ENCODE peak calls at places on chromosomes 5 and 9, in five cellular contexts. D, Z, M, B and A are unnamed samples.

GRCh38 chr5:125134216-125135081 is 388.0 kb upstream of the ZNF608 start:
- DNase-seq in M (peak; percentile 23), Z (no peak), B (peak; percentile 92), D (no peak), A (peak; percentile 82)

GRCh38 chr9:134361843-134362414 is 35.7 kb downstream of the RXRA start:
- DNase-seq in B (no peak), D (no peak), Z (no peak), M (no peak), A (no peak)

GRCh38 chr9:19342927-19343326 is 37.1 kb downstream of the RPS6 start:
- DNase-seq in M (no peak), B (no peak), D (no peak), Z (no peak), A (peak; percentile 5)

GRCh38 chr9:77779010-77779409 is 130.9 kb upstream of the GNA14 start:
- DNase-seq in Z (no peak), D (no peak), M (no peak), B (no peak), A (no peak)

GRCh38 chr5:56415356-56415765 is 182.2 kb upstream of the ANKRD55 start:
- DNase-seq in D (no peak), M (no peak), B (peak; percentile 74), Z (peak; percentile 59), A (peak; percentile 86)

GRCh38 chr9:116700882-116701836 is 14.1 kb downstream of the TRIM32 start:
- DNase-seq in Z (peak; percentile 56), M (no peak), B (no peak), D (no peak), A (no peak)

GRCh38 chr5:116042375-116042774 is 10.1 kb downstream of the ARL14EPL start:
- DNase-seq in M (no peak), B (no peak), D (no peak), Z (no peak), A (no peak)

GRCh38 chr5:99636663-99637062 is 707.9 kb upstream of the CHD1 start:
- DNase-seq in B (no peak), D (no peak), Z (no peak), M (no peak), A (no peak)

GRCh38 chr5:84287964-84288363 is 96.7 kb downstream of the EDIL3 start:
- DNase-seq in M (peak; percentile 83), D (no peak), Z (no peak), B (peak; percentile 97), A (peak; percentile 94)

GRCh38 chr5:180070726-180071417 is 687 bp downstream of the RNF130 start:
- DNase-seq in B (peak; percentile 64), Z (no peak), M (peak; percentile 29), D (no peak), A (peak; percentile 30)

GRCh38 chr9:38650564-38650963 is 30.2 kb upstream of the ANKRD18A start:
- DNase-seq in D (no peak), Z (no peak), M (no peak), B (no peak), A (no peak)

GRCh38 chr9:137786511-137786920 is 91.1 kb upstream of the CACNA1B start:
- DNase-seq in D (no peak), Z (no peak), B (no peak), M (no peak), A (peak; percentile 66)

GRCh38 chr9:94945191-94946144 is 219.0 kb downstream of the AOPEP start:
- DNase-seq in Z (peak; percentile 68), B (peak; percentile 95), D (no peak), M (peak; percentile 75), A (peak; percentile 85)

GRCh38 chr5:33230467-33231078 is 210.2 kb upstream of the TARS1 start:
- DNase-seq in D (no peak), B (peak; percentile 39), Z (no peak), M (no peak), A (no peak)

GRCh38 chr9:134619983-134620612 is 21.5 kb upstream of the COL5A1 start:
- DNase-seq in D (no peak), B (no peak), M (no peak), Z (no peak), A (no peak)

GRCh38 chr5:151150484-151151262 is 6.9 kb downstream of the ANXA6 start:
- DNase-seq in D (no peak), Z (peak; percentile 73), B (peak; percentile 21), M (no peak), A (peak; percentile 34)

GRCh38 chr9:136209786-136210185 is 4.9 kb upstream of the LHX3 start:
- DNase-seq in M (no peak), D (no peak), Z (no peak), B (no peak), A (no peak)

GRCh38 chr9:136207616-136208015 is 2.7 kb upstream of the LHX3 start:
- DNase-seq in M (no peak), B (no peak), Z (no peak), D (no peak), A (no peak)

GRCh38 chr9:136209232-136209631 is 4.3 kb upstream of the LHX3 start:
- DNase-seq in M (no peak), Z (no peak), D (no peak), B (no peak), A (no peak)

GRCh38 chr9:136210276-136210675 is 5.3 kb upstream of the LHX3 start:
- DNase-seq in M (no peak), D (no peak), B (no peak), Z (peak; percentile 46), A (no peak)

DNA sequence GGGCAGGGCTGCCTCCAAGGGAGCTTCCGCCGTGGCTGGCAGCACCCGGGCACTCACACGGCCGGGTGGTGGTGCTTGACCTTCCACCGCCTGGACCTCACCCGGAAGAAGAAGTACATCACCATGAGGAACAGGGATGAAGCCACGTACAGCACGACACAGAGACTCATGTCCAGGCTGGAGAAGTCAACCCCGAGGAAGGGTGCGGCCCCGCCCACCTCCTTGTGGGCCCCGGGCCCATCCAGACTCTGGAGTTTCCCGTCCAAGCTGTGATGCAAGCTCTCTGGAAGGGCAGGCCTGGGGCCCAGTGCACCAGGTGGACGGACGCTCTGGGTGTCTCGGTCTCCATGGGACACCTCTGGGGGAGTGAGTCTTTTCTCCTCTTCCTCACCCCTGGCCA is 3.7 kb upstream of the LHX3 start:
- DNase-seq in D (no peak), M (no peak), Z (no peak), B (no peak), A (no peak)
- H3K27ac ChIP-seq in D (no peak overlapping the region), M (peak overlapping the region; percentile 9), Z (no peak overlapping the region), B (no peak overlapping the region), A (no peak overlapping the region)

GRCh38 chr9:111975709-111976108 is 79.1 kb downstream of the UGCG start:
- DNase-seq in D (peak; percentile 15), Z (no peak), M (no peak), B (no peak), A (no peak)

GRCh38 chr9:111978616-111979015 is 82.0 kb downstream of the UGCG start:
- DNase-seq in M (no peak), D (no peak), Z (no peak), B (no peak), A (no peak)

GRCh38 chr9:111969622-111970021 is 73.0 kb downstream of the UGCG start:
- DNase-seq in Z (no peak), M (no peak), B (no peak), D (no peak), A (no peak)

GRCh38 chr9:111970827-111971226 is 74.2 kb downstream of the UGCG start:
- DNase-seq in B (no peak), D (no peak), Z (no peak), M (peak; percentile 59), A (no peak)

GRCh38 chr9:111974092-111974681 is 77.6 kb downstream of the UGCG start:
- DNase-seq in D (no peak), M (no peak), Z (no peak), B (peak; percentile 76), A (peak; percentile 70)
- H3K27ac ChIP-seq in D (no peak overlapping the region), M (no peak overlapping the region), Z (no peak overlapping the region), B (no peak overlapping the region), A (no peak overlapping the region)

DNA sequence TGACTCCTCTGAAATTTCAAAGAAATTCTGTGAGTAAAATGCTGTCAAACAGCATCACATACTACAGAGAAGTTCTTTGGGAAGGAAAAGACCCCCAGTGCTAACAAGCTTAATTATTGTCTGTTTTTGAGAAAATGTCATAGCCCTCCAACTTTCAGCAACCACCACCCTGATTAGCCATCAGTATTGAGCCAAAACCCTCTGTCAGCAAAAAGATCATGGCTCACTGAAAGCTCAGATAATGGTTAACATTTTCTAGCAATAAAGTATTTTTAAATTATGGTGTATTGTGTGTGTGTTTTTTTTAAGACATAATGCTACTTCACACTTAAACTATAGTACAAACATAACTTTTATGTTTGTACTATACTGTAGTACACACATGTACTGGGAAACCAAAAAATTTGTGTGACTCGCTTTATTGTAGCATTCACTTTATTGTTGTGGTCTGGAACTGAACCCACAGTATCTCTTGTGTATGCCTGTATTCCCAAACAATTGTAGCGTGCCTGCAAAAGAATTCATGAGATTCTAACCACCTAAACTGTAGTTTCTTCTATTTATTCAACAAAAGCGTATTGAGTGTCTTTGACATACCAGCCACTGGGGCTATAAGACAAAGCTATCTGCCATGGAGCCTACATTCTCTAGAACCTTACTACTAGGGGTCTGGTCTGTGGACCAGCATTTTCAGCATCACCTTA is 31.6 kb downstream of the TLE4 start:
- DNase-seq in B (peak; percentile 58), D (no peak), M (no peak), Z (no peak), A (no peak)
- H3K27ac ChIP-seq in B (no peak overlapping the region), D (no peak overlapping the region), M (no peak overlapping the region), Z (no peak overlapping the region), A (no peak overlapping the region)

GRCh38 chr5:168314735-168315411 is 23.4 kb downstream of the WWC1 start:
- DNase-seq in Z (no peak), B (peak; percentile 97), D (no peak), M (peak; percentile 96), A (peak; percentile 85)
- H3K27ac ChIP-seq in Z (no peak overlapping the region), B (peak overlapping the region; percentile 60), D (no peak overlapping the region), M (peak overlapping the region; percentile 74), A (no peak overlapping the region)

GRCh38 chr9:5832543-5833529 is at the start of gene ERMP1:
- DNase-seq in M (peak; percentile 56), D (peak; percentile 51), Z (peak; percentile 95), B (peak; percentile 74), A (peak; percentile 71)
- H3K27ac ChIP-seq in M (peak within 1 kb of the TSS; percentile 81), D (no peak within 1 kb of the TSS), Z (peak within 1 kb of the TSS; percentile 86), B (no peak within 1 kb of the TSS), A (peak within 1 kb of the TSS; percentile 11)

DNA sequence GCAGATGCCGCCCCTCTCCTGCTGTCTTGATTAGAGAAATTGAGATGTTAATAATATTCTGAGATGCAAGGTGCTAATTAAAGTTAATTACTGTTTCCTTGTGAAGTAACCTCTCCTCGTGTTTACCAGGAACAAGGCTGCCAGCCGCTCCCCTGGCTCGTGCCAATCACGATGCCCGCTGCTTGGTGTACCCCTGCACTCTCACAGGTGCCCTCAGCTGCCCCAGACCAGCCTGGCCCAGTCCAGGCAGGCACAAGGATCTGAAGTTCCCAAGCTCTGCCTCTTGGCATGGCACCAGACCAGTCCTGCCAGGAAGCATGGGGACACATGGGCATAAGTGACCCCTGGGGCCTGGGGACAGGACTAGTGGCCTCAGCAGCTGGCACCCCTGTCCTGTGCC is 36.4 kb downstream of the PCDH1 start:
- DNase-seq in M (no peak), D (no peak), Z (no peak), B (no peak), A (no peak)
- H3K27ac ChIP-seq in M (peak overlapping the region; percentile 60), D (peak overlapping the region; percentile 27), Z (peak overlapping the region; percentile 53), B (no peak overlapping the region), A (no peak overlapping the region)

GRCh38 chr9:92658176-92658575 is 11.8 kb downstream of the IPPK start:
- DNase-seq in D (no peak), M (no peak), Z (no peak), B (no peak), A (no peak)
- H3K27ac ChIP-seq in D (no peak overlapping the region), M (peak overlapping the region; percentile 98), Z (no peak overlapping the region), B (no peak overlapping the region), A (no peak overlapping the region)